ENCODE peak calls at places on chromosome 13, in five cellular contexts. X is HL-60, B is K562, T is GM23338, O is SK-N-SH. R is an unnamed sample.

GRCh38 chr13:35898041-35898440 is 233.1 kb downstream of the DCLK1 start:
- DNase-seq in X (no peak), O (no peak), T (no peak), B (no peak), R (no peak)

GRCh38 chr13:103188688-103189326 is 122.6 kb upstream of the SLC10A2 start:
- DNase-seq in X (no peak), O (peak), T (peak), B (no peak), R (no peak)

GRCh38 chr13:32150794-32151193 is 119.2 kb downstream of the FRY start:
- DNase-seq in O (no peak), T (no peak), X (no peak), B (no peak), R (no peak)

GRCh38 chr13:113669871-113670341 is 2.9 kb downstream of the GRK1 start:
- DNase-seq in O (no peak), X (no peak), B (no peak), T (no peak), R (no peak)

GRCh38 chr13:113299951-113300350 is 2.9 kb downstream of the LAMP1 start:
- DNase-seq in O (no peak), T (no peak), X (peak), B (no peak), R (no peak)

GRCh38 chr13:113981201-113981605 is 7.3 kb upstream of the C13orf46 start:
- DNase-seq in X (no peak), T (no peak), B (no peak), O (no peak), R (no peak)

GRCh38 chr13:44312898-44313551 is 60.6 kb upstream of the SERP2 start:
- DNase-seq in T (no peak), X (no peak), B (no peak), O (no peak), R (peak)

GRCh38 chr13:28248080-28248479 is 109.7 kb downstream of the PAN3 start:
- DNase-seq in O (no peak), T (no peak), X (no peak), B (no peak), R (no peak)

GRCh38 chr13:45527699-45528462 is 63.1 kb downstream of the COG3 start:
- DNase-seq in T (no peak), X (no peak), O (no peak), B (no peak), R (no peak)

GRCh38 chr13:112956516-112957294 is 12.3 kb upstream of the MCF2L start:
- DNase-seq in O (no peak), B (no peak), T (no peak), X (no peak), R (no peak)

GRCh38 chr13:112616586-112617381 is 28.8 kb upstream of the TUBGCP3 start:
- DNase-seq in X (peak), T (peak), B (peak), O (peak), R (peak)

GRCh38 chr13:114112826-114113322 is 19.5 kb downstream of the RASA3 start:
- DNase-seq in T (peak), B (no peak), O (no peak), X (no peak), R (no peak)

GRCh38 chr13:33272531-33273124 is 12.9 kb downstream of the STARD13 start:
- DNase-seq in O (no peak), X (no peak), B (no peak), T (no peak), R (no peak)

GRCh38 chr13:43157796-43158195 is 134.4 kb downstream of the DNAJC15 start:
- DNase-seq in B (no peak), T (no peak), O (no peak), X (no peak), R (no peak)

GRCh38 chr13:113928701-113929627 is 44.9 kb downstream of the C13orf46 start:
- DNase-seq in B (no peak), O (peak), T (no peak), X (no peak), R (no peak)

GRCh38 chr13:99174533-99175100 is 26.0 kb upstream of the UBAC2 start:
- DNase-seq in X (no peak), B (no peak), O (no peak), T (no peak), R (no peak)

GRCh38 chr13:61954092-61954491 is 538.4 kb upstream of the PCDH20 start:
- DNase-seq in O (peak), T (peak), X (no peak), B (no peak), R (peak)

GRCh38 chr13:91630916-91631315 is 232.5 kb downstream of the GPC5 start:
- DNase-seq in B (no peak), O (no peak), X (no peak), T (no peak), R (no peak)

GRCh38 chr13:75481176-75482069 is 546 bp downstream of the TBC1D4 start:
- DNase-seq in B (peak), X (no peak), O (peak), T (peak), R (no peak)

GRCh38 chr13:105346141-105346766 is 1189.2 kb downstream of the EFNB2 start:
- DNase-seq in T (no peak), B (no peak), O (no peak), X (no peak), R (no peak)

GRCh38 chr13:102589291-102589822 is 7.4 kb upstream of the TPP2 start:
- DNase-seq in T (no peak), B (no peak), O (no peak), X (no peak), R (no peak)

GRCh38 chr13:30274083-30274482 is 33.3 kb downstream of the KATNAL1 start:
- DNase-seq in T (no peak), O (no peak), B (no peak), X (no peak), R (no peak)

GRCh38 chr13:30266751-30267150 is 40.6 kb downstream of the KATNAL1 start:
- DNase-seq in T (no peak), O (no peak), B (no peak), X (no peak), R (no peak)

DNA sequence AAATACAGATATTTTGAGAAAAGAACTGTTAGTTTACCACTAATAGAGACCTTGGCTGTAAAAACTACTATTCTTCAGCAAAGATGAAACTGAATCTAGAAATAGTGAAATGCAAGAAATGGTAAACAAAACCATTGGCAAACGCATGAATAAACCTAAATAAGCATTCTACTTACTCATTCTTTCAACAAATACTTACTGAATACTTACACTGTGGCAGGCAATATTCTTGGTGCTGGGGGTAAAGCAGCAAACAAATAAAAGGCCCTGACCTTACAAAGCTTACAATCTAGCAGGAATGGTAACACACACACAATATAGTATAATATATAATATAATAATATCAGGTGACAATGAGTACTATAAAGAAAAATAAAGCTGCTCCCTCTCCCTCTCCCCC is 38.7 kb downstream of the KATNAL1 start:
- DNase-seq in B (no peak), T (no peak), X (no peak), O (no peak), R (no peak)
- H3K27ac ChIP-seq in B (no peak), T (no peak), X (no peak), O (no peak), R (no peak)

DNA sequence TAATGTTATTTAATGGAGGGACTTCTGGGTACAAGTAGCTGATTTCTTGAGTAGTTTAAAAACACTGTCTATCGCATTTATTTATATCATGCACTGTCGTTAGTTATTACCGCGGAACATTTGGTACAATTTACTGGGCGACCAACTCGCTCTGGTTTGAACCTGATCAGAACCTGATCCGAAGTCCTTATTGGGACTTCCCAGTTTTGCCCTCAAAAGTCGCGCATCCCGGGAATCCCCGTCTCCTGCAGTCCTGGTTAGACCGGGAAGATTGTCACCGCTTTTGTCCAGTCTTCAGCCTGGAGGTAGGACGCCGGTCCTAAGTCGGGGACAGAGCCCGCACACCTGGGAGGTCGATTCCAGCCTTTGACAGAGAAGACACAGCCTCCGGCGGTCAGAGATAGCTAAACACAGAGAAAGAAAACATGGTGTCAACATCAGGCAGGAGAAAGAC is 694 bp downstream of the CLN5 start:
- DNase-seq in O (peak), B (no peak), T (peak), X (no peak), R (no peak)
- TF ChIP-seq REST in O (no peak), B (no peak), T (no peak), X (no peak), R (no peak)

DNA sequence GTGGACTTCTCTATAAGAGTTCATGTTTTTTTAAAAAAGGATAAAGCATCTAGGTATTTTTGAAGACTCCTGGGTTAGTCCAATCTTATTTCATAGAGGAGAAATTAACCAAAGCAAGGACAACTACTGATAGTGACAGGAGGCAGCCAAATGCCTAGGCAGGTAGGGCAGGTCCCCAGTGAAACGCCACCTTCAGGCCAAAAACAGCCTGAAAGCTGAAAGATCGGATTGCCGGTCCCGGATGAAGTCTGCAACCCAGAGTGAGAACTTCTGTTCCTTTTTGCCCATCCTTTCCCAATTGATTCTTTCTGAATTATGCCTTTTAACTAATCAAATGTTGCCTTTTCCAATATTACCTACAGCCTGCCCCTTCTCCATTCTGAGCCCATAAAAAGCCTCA is 6.1 kb upstream of the GGACT start:
- DNase-seq in X (no peak), T (peak), B (peak), O (no peak), R (no peak)
- TF ChIP-seq CTCF in X (no peak), T (peak), B (peak), O (peak), R (peak)

GRCh38 chr13:38417727-38418126 is 68.1 kb downstream of the UFM1 start:
- DNase-seq in X (no peak), T (peak), O (peak), B (peak), R (no peak)
- H3K27ac ChIP-seq in X (no peak), T (no peak), O (no peak), B (no peak), R (no peak)

GRCh38 chr13:73225983-73226382 is 167.2 kb downstream of the KLF5 start:
- DNase-seq in O (no peak), T (no peak), B (no peak), X (no peak), R (no peak)

GRCh38 chr13:73231456-73231855 is 172.7 kb downstream of the KLF5 start:
- DNase-seq in X (no peak), B (no peak), T (no peak), O (no peak), R (no peak)

GRCh38 chr13:73228546-73228945 is 169.7 kb downstream of the KLF5 start:
- DNase-seq in T (no peak), O (no peak), X (no peak), B (no peak), R (no peak)

GRCh38 chr13:73235385-73235784 is 176.6 kb downstream of the KLF5 start:
- DNase-seq in X (no peak), T (no peak), O (no peak), B (no peak), R (no peak)

GRCh38 chr13:73230714-73231113 is 171.9 kb downstream of the KLF5 start:
- DNase-seq in X (no peak), B (no peak), O (no peak), T (no peak), R (no peak)
- TF ChIP-seq REST in X (no peak), B (no peak), O (no peak), T (no peak), R (no peak)

GRCh38 chr13:79406597-79406908 is 498 bp upstream of the RBM26 start:
- DNase-seq in O (no peak), X (no peak), T (no peak), B (no peak), R (no peak)

GRCh38 chr13:79407349-79407979 is 1.4 kb upstream of the RBM26 start:
- DNase-seq in O (no peak), T (no peak), B (no peak), X (no peak), R (no peak)

GRCh38 chr13:79405501-79405830 is 589 bp downstream of the RBM26 start:
- DNase-seq in B (no peak), X (no peak), T (peak), O (no peak), R (no peak)

GRCh38 chr13:79404985-79405384 is 1.1 kb downstream of the RBM26 start:
- DNase-seq in O (no peak), X (no peak), T (peak), B (no peak), R (no peak)

GRCh38 chr13:79405831-79406596 is at the start of gene RBM26:
- DNase-seq in O (peak), X (peak), T (peak), B (peak), R (peak)
- TF ChIP-seq CTCF in O (peak), X (no peak), T (no peak), B (no peak), R (no peak)

DNA sequence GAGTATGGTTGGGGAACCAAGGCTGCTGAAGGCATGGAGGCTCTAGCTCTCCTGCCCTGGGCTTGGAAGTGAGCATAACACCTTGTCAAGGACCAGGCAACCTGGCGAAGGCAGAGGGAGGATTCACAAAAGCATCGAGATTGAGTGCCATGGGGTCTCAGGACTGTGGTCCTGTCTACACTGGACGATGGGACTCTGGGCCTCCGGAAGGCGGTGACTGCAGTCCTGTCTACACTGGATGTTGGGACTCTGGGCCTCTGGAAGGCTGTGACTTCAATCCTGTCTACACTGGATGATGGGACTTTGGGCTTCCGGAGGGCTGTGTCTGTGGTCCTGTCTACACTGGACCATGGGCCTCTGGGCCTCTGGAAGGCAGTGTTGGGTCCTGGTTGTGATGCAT is 290.4 kb downstream of the TEX29 start:
- DNase-seq in O (no peak), X (no peak), B (no peak), T (no peak), R (no peak)
- H3K27ac ChIP-seq in O (no peak), X (no peak), B (no peak), T (no peak), R (no peak)

DNA sequence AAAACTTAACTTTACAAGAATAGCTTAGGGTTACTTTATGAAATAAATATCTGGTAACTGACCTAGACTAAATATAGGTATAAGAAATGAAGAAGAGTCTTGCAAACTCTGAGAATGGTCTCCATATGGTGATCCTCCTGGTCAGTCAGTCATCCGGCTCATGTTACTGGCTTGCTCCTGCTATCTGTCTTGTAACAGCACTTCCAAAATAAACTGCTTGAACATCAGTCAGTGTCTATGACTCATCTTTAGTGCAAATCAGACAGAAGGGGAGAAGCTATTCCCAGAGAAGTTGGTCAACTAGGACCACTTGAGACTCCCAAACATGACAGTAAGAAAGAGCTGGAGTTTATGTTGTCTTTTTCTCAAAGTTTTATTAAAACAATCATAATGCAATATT is 1550.9 kb downstream of the PCDH9 start:
- DNase-seq in T (no peak), O (no peak), X (no peak), B (no peak), R (no peak)
- TF ChIP-seq REST in T (no peak), O (no peak), X (no peak), B (no peak), R (no peak)

GRCh38 chr13:24035411-24035810 is 125.1 kb upstream of the SPATA13 start:
- DNase-seq in X (no peak), B (no peak), O (no peak), T (no peak), R (no peak)
- TF ChIP-seq CTCF in X (no peak), B (no peak), O (no peak), T (no peak), R (no peak)

DNA sequence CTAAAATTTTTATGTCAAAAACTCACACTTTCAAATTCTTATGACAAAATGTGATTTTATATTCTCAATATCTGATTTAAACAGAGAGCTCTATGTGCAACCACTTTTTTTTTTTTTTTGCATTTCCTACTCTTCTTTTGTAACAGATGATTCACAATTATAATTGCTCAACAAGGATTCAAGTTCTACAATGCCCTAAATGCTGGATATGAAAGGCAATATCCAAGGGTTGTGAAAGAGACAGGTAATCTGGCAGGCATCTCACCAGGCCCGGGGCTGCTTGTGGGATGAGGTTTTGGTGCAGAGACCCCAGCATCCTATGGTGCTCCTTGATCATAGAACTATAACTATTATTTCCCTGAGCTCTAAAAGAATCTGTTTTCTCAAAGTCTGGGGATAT is 363.6 kb upstream of the NBEA start:
- DNase-seq in B (no peak), O (no peak), T (no peak), X (no peak), R (no peak)
- H3K27ac ChIP-seq in B (no peak), O (no peak), T (no peak), X (no peak), R (no peak)

R was measured in Panc1.